ENCODE peak calls at places on chromosomes 5 and 9, in seven cellular contexts. Q is neural progenitor cell, P is GM23338, M is GM23248, H is MM.1S, L is HCT116, U is hepatocyte. J is an unnamed sample.

GRCh38 chr5:95723632-95724369 is 7.3 kb upstream of the RHOBTB3 start:
- DNase-seq in U (no peak), P (peak), Q (no peak), H (no peak), M (peak), L (no peak), J (no peak)

GRCh38 chr5:149002053-149002452 is 60.8 kb downstream of the SH3TC2 start:
- DNase-seq in L (peak), U (peak), M (peak), P (peak), H (no peak), Q (peak), J (peak)

GRCh38 chr5:149878371-149878770 is 66.2 kb downstream of the PDE6A start:
- DNase-seq in L (no peak), M (no peak), H (no peak), P (no peak), Q (no peak), U (no peak), J (no peak)

GRCh38 chr5:173611706-173612105 is 4.7 kb downstream of the BOD1 start:
- DNase-seq in H (no peak), U (no peak), P (no peak), Q (no peak), M (no peak), L (no peak), J (no peak)

GRCh38 chr5:144203750-144204596 is 33.3 kb downstream of the KCTD16 start:
- DNase-seq in H (peak), P (peak), U (peak), M (peak), Q (peak), L (peak), J (peak)

GRCh38 chr9:129884220-129885017 is 49.2 kb downstream of the USP20 start:
- DNase-seq in Q (peak), H (peak), M (peak), U (peak), P (peak), L (peak), J (peak)

GRCh38 chr9:136661641-136662325 is 933 bp upstream of the EGFL7 start:
- DNase-seq in P (no peak), Q (no peak), L (no peak), H (no peak), M (no peak), U (no peak), J (no peak)

GRCh38 chr9:136107953-136108647 is 10.6 kb downstream of the TMEM250 start:
- DNase-seq in L (no peak), U (no peak), P (no peak), Q (no peak), M (peak), H (no peak), J (no peak)

GRCh38 chr9:19181002-19181401 is 49.5 kb upstream of the DENND4C start:
- DNase-seq in P (no peak), Q (no peak), H (no peak), L (no peak), M (no peak), U (no peak), J (no peak)

GRCh38 chr5:141547488-141547887 is 58.6 kb downstream of the PCDHGC5 start:
- DNase-seq in H (no peak), L (peak), M (peak), P (peak), U (no peak), Q (peak), J (no peak)

GRCh38 chr9:135663857-135664256 is 748 bp downstream of the LCN9 start:
- DNase-seq in Q (no peak), U (no peak), P (no peak), M (no peak), L (no peak), H (no peak), J (no peak)

GRCh38 chr9:32487981-32488380 is 38.0 kb downstream of the RIGI start:
- DNase-seq in H (no peak), M (no peak), L (no peak), Q (no peak), P (no peak), U (no peak), J (no peak)

GRCh38 chr5:50365615-50366251 is 75.4 kb downstream of the EMB start:
- DNase-seq in U (no peak), Q (no peak), H (no peak), P (no peak), M (no peak), L (no peak), J (no peak)

GRCh38 chr5:138900281-138900965 is 25.3 kb upstream of the LRRTM2 start:
- DNase-seq in L (no peak), U (no peak), P (no peak), M (peak), H (no peak), Q (no peak), J (no peak)

GRCh38 chr5:87081511-87082372 is 185.9 kb upstream of the RASA1 start:
- DNase-seq in U (no peak), P (no peak), M (no peak), H (peak), L (no peak), Q (no peak), J (no peak)

GRCh38 chr9:137459147-137459600 is at the start of gene NSMF:
- DNase-seq in Q (peak), M (peak), U (peak), P (peak), L (peak), H (peak), J (peak)

GRCh38 chr5:107669543-107670027 is 1.2 kb downstream of the EFNA5 start:
- DNase-seq in Q (peak), H (no peak), U (peak), L (no peak), M (peak), P (peak), J (peak)

GRCh38 chr5:66769839-66770617 is 173.8 kb downstream of the MAST4 start:
- DNase-seq in P (peak), M (peak), Q (peak), L (no peak), U (peak), H (no peak), J (no peak)
- TF ChIP-seq EZH2phosphoT487 in P (no peak), M (no peak), Q (no peak), L (no peak), U (no peak), H (no peak), J (no peak)

DNA sequence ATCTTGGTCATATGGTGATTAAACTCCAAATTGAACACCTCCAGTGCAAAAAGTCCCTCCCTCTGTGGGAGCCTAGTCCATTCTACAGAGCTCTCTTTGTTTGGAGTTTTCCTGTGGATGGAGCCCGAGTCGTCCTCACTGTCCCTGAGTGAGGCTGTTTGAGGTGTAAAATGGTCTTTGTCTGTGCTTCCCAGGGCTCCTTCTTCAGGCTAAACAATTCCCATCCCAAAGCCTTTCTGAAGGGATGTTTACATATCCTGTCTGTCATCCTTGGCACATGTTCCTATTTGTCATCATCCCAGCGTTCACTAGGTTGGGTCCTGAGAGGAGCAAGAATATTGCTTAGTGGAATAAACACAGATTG is 68.9 kb downstream of the COL27A1 start:
- DNase-seq in L (no peak), P (peak), M (peak), U (no peak), H (no peak), Q (peak), J (peak)
- H3K27ac ChIP-seq in L (no peak), P (no peak), M (peak), U (peak), H (no peak), Q (peak), J (peak)

GRCh38 chr5:1667648-1668140 is 131.9 kb downstream of the MRPL36 start:
- DNase-seq in H (no peak), L (no peak), M (no peak), U (no peak), P (peak), Q (no peak), J (no peak)
- TF ChIP-seq EZH2 in H (no peak), L (no peak), M (peak), U (peak), P (no peak), Q (no peak), J (no peak)

GRCh38 chr5:637581-638450 is 25.7 kb downstream of the CEP72 start:
- DNase-seq in L (no peak), H (no peak), Q (no peak), U (no peak), P (no peak), M (no peak), J (no peak)

GRCh38 chr5:635321-636055 is 23.3 kb downstream of the CEP72 start:
- DNase-seq in L (no peak), U (no peak), M (no peak), P (no peak), H (no peak), Q (no peak), J (no peak)

GRCh38 chr5:636951-637350 is 24.8 kb downstream of the CEP72 start:
- DNase-seq in P (no peak), H (no peak), U (no peak), Q (no peak), M (no peak), L (no peak), J (no peak)

GRCh38 chr5:634191-634590 is 22.1 kb downstream of the CEP72 start:
- DNase-seq in P (no peak), L (no peak), H (no peak), U (no peak), M (no peak), Q (no peak), J (no peak)

GRCh38 chr5:633521-633955 is 21.4 kb downstream of the CEP72 start:
- DNase-seq in L (no peak), H (no peak), P (peak), M (peak), U (no peak), Q (peak), J (peak)
- TF ChIP-seq EZH2phosphoT487 in L (no peak), H (no peak), P (no peak), M (no peak), U (no peak), Q (no peak), J (no peak)

GRCh38 chr9:72292184-72292787 is 72.7 kb downstream of the ZFAND5 start:
- DNase-seq in Q (peak), U (peak), H (peak), P (peak), L (no peak), M (peak), J (peak)
- H3K27ac ChIP-seq in Q (no peak), U (peak), H (no peak), P (no peak), L (no peak), M (no peak), J (no peak)

GRCh38 chr9:36739538-36740116 is 166.9 kb downstream of the MELK start:
- DNase-seq in M (peak), Q (no peak), H (no peak), L (no peak), P (peak), U (no peak), J (no peak)
- TF ChIP-seq EZH2 in M (no peak), Q (no peak), H (no peak), L (no peak), P (no peak), U (no peak), J (no peak)

DNA sequence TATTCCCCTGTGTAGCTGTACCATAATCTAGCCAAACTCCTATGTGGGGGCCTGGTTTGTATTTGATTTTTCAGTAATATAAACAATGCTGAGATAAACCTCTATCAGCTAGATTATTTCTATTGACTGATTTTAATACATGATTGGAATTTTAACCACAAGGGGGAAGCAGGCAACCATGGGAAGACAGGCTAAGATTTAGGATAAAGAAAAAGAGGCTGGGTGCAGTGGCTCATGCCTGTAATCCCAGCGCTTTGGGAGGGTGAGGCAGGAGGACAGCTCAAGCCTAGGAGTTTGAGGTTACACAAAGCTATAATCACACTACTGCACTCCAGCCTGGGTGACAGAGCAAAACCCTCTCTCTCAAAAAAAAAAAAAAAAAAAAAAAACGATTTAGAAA is 18.1 kb upstream of the GPX3 start:
- DNase-seq in P (peak), U (no peak), Q (peak), L (peak), H (no peak), M (peak), J (peak)
- TF ChIP-seq EZH2phosphoT487 in P (no peak), U (no peak), Q (no peak), L (no peak), H (no peak), M (no peak), J (no peak)

GRCh38 chr5:74631088-74631960 is 9.2 kb downstream of the ENC1 start:
- DNase-seq in M (peak), U (no peak), L (no peak), H (no peak), P (peak), Q (peak), J (peak)
- H3K27ac ChIP-seq in M (peak), U (peak), L (peak), H (no peak), P (no peak), Q (peak), J (peak)

DNA sequence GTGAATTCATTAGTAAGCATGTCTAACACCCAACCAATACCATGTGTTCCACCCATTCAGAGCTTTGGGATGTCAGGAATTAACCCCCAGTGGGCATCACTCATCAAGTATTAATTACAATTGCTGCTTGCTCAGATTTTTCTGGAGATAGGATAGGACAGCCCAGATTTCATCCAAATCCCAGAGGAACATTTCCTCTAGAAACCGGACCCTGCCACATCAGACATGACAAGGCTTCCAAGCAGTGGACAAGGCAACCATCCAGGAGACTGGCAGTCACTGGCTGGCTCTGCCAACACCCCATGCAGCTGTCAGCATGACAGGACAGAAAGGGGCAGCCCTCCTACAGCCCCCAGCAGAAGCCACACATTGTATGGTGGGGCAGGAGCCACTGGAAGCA is 294.9 kb upstream of the SLC30A5 start:
- DNase-seq in U (no peak), P (no peak), H (no peak), Q (no peak), L (no peak), M (peak), J (no peak)
- TF ChIP-seq EZH2 in U (no peak), P (no peak), H (no peak), Q (no peak), L (no peak), M (no peak), J (no peak)

GRCh38 chr9:27545471-27545870 is 15.9 kb upstream of the MOB3B start:
- DNase-seq in P (no peak), M (no peak), H (no peak), Q (no peak), U (no peak), L (no peak), J (no peak)

GRCh38 chr9:27541740-27542139 is 12.1 kb upstream of the MOB3B start:
- DNase-seq in P (no peak), H (no peak), Q (no peak), M (no peak), U (no peak), L (no peak), J (no peak)

GRCh38 chr9:27540537-27540936 is 10.9 kb upstream of the MOB3B start:
- DNase-seq in H (no peak), U (no peak), P (no peak), L (no peak), M (no peak), Q (no peak), J (peak)

GRCh38 chr9:27539479-27540441 is 10.1 kb upstream of the MOB3B start:
- DNase-seq in Q (no peak), L (no peak), M (peak), U (peak), H (no peak), P (no peak), J (peak)

GRCh38 chr9:27542519-27542918 is 12.9 kb upstream of the MOB3B start:
- DNase-seq in L (no peak), Q (no peak), H (no peak), U (no peak), P (no peak), M (no peak), J (no peak)
- TF ChIP-seq EZH2phosphoT487 in L (no peak), Q (no peak), H (no peak), U (no peak), P (no peak), M (no peak), J (no peak)